ENCODE peak calls at places on chromosomes 16 and 17, in eight cellular contexts. One of them, this sample, is unnamed.

GRCh38 chr16:11681977-11682654 is 13.9 kb downstream of the SNN start:
- DNase-seq in body of pancreas: no peak
- DNase-seq in SHP77: no peak
- DNase-seq in esophagus squamous epithelium: no peak
- DNase-seq in NCI-H526: no peak
- DNase-seq in foreskin keratinocyte: no peak
- DNase-seq in stomach: peak
- DNase-seq in stimulated activated CD8-positive, alpha-beta memory T cell treated with anti-CD3 and anti-CD28 coated beads, Interleukin-4, amount 100 ng/mL, for 24 hours: no peak
- DNase-seq in this sample: no peak

GRCh38 chr17:74574489-74575142 is 7.3 kb upstream of the CD300H start:
- DNase-seq in body of pancreas: no peak
- DNase-seq in SHP77: no peak
- DNase-seq in esophagus squamous epithelium: no peak
- DNase-seq in NCI-H526: no peak
- DNase-seq in foreskin keratinocyte: no peak
- DNase-seq in stomach: no peak
- DNase-seq in stimulated activated CD8-positive, alpha-beta memory T cell treated with anti-CD3 and anti-CD28 coated beads, Interleukin-4, amount 100 ng/mL, for 24 hours: no peak
- DNase-seq in this sample: no peak

GRCh38 chr17:12256380-12256995 is 235.8 kb downstream of the MAP2K4 start:
- DNase-seq in body of pancreas: peak
- DNase-seq in SHP77: peak
- DNase-seq in esophagus squamous epithelium: no peak
- DNase-seq in NCI-H526: peak
- DNase-seq in foreskin keratinocyte: peak
- DNase-seq in stomach: peak
- DNase-seq in stimulated activated CD8-positive, alpha-beta memory T cell treated with anti-CD3 and anti-CD28 coated beads, Interleukin-4, amount 100 ng/mL, for 24 hours: no peak
- DNase-seq in this sample: no peak

GRCh38 chr17:72336026-72336803 is 215.4 kb downstream of the SOX9 start:
- DNase-seq in body of pancreas: no peak
- DNase-seq in SHP77: no peak
- DNase-seq in esophagus squamous epithelium: no peak
- DNase-seq in NCI-H526: no peak
- DNase-seq in foreskin keratinocyte: no peak
- DNase-seq in stomach: no peak
- DNase-seq in stimulated activated CD8-positive, alpha-beta memory T cell treated with anti-CD3 and anti-CD28 coated beads, Interleukin-4, amount 100 ng/mL, for 24 hours: no peak
- DNase-seq in this sample: no peak

GRCh38 chr17:27466376-27466747 is 10.1 kb downstream of the KSR1 start:
- DNase-seq in body of pancreas: no peak
- DNase-seq in SHP77: no peak
- DNase-seq in esophagus squamous epithelium: no peak
- DNase-seq in NCI-H526: no peak
- DNase-seq in foreskin keratinocyte: no peak
- DNase-seq in stomach: no peak
- DNase-seq in stimulated activated CD8-positive, alpha-beta memory T cell treated with anti-CD3 and anti-CD28 coated beads, Interleukin-4, amount 100 ng/mL, for 24 hours: no peak
- DNase-seq in this sample: no peak

GRCh38 chr17:49986396-49987289 is 8.4 kb downstream of the DLX3 start:
- DNase-seq in body of pancreas: no peak
- DNase-seq in SHP77: no peak
- DNase-seq in esophagus squamous epithelium: no peak
- DNase-seq in NCI-H526: no peak
- DNase-seq in foreskin keratinocyte: no peak
- DNase-seq in stomach: no peak
- DNase-seq in stimulated activated CD8-positive, alpha-beta memory T cell treated with anti-CD3 and anti-CD28 coated beads, Interleukin-4, amount 100 ng/mL, for 24 hours: no peak
- DNase-seq in this sample: no peak

GRCh38 chr17:65985571-65985970 is 206.4 kb downstream of the CEP112 start:
- DNase-seq in body of pancreas: no peak
- DNase-seq in SHP77: no peak
- DNase-seq in esophagus squamous epithelium: no peak
- DNase-seq in NCI-H526: no peak
- DNase-seq in foreskin keratinocyte: no peak
- DNase-seq in stomach: no peak
- DNase-seq in stimulated activated CD8-positive, alpha-beta memory T cell treated with anti-CD3 and anti-CD28 coated beads, Interleukin-4, amount 100 ng/mL, for 24 hours: no peak
- DNase-seq in this sample: no peak

GRCh38 chr17:76314392-76315227 is 6.5 kb upstream of the QRICH2 start:
- DNase-seq in body of pancreas: no peak
- DNase-seq in SHP77: no peak
- DNase-seq in esophagus squamous epithelium: no peak
- DNase-seq in NCI-H526: no peak
- DNase-seq in foreskin keratinocyte: no peak
- DNase-seq in stomach: no peak
- DNase-seq in stimulated activated CD8-positive, alpha-beta memory T cell treated with anti-CD3 and anti-CD28 coated beads, Interleukin-4, amount 100 ng/mL, for 24 hours: no peak
- DNase-seq in this sample: no peak

GRCh38 chr16:83147244-83147643 is 520.5 kb downstream of the CDH13 start:
- DNase-seq in body of pancreas: no peak
- DNase-seq in SHP77: no peak
- DNase-seq in esophagus squamous epithelium: no peak
- DNase-seq in NCI-H526: no peak
- DNase-seq in foreskin keratinocyte: no peak
- DNase-seq in stomach: no peak
- DNase-seq in stimulated activated CD8-positive, alpha-beta memory T cell treated with anti-CD3 and anti-CD28 coated beads, Interleukin-4, amount 100 ng/mL, for 24 hours: no peak
- DNase-seq in this sample: no peak

GRCh38 chr16:79288046-79288445 is 312.5 kb downstream of the MAF start:
- DNase-seq in body of pancreas: no peak
- DNase-seq in SHP77: no peak
- DNase-seq in esophagus squamous epithelium: no peak
- DNase-seq in NCI-H526: no peak
- DNase-seq in foreskin keratinocyte: no peak
- DNase-seq in stomach: no peak
- DNase-seq in stimulated activated CD8-positive, alpha-beta memory T cell treated with anti-CD3 and anti-CD28 coated beads, Interleukin-4, amount 100 ng/mL, for 24 hours: no peak
- DNase-seq in this sample: no peak

GRCh38 chr16:57801856-57802634 is at the start of gene KIFC3:
- DNase-seq in body of pancreas: peak
- DNase-seq in SHP77: peak
- DNase-seq in esophagus squamous epithelium: no peak
- DNase-seq in NCI-H526: peak
- DNase-seq in foreskin keratinocyte: no peak
- DNase-seq in stomach: peak
- DNase-seq in stimulated activated CD8-positive, alpha-beta memory T cell treated with anti-CD3 and anti-CD28 coated beads, Interleukin-4, amount 100 ng/mL, for 24 hours: peak
- DNase-seq in this sample: no peak

GRCh38 chr17:3575506-3575905 is 17.9 kb upstream of the TRPV3 start:
- DNase-seq in body of pancreas: no peak
- DNase-seq in SHP77: no peak
- DNase-seq in esophagus squamous epithelium: no peak
- DNase-seq in NCI-H526: no peak
- DNase-seq in foreskin keratinocyte: peak
- DNase-seq in stomach: no peak
- DNase-seq in stimulated activated CD8-positive, alpha-beta memory T cell treated with anti-CD3 and anti-CD28 coated beads, Interleukin-4, amount 100 ng/mL, for 24 hours: no peak
- DNase-seq in this sample: no peak

GRCh38 chr17:36149296-36149820 is 27.1 kb downstream of the TBC1D3B start:
- DNase-seq in body of pancreas: peak
- DNase-seq in SHP77: no peak
- DNase-seq in esophagus squamous epithelium: no peak
- DNase-seq in NCI-H526: no peak
- DNase-seq in foreskin keratinocyte: no peak
- DNase-seq in stomach: no peak
- DNase-seq in stimulated activated CD8-positive, alpha-beta memory T cell treated with anti-CD3 and anti-CD28 coated beads, Interleukin-4, amount 100 ng/mL, for 24 hours: no peak
- DNase-seq in this sample: no peak